ENCODE peak calls at places on chromosomes 7 and 10, in four cellular contexts. R is spleen, Q is renal cortical epithelial cell, Y is iris pigment epithelial cell. U is an unnamed sample.

GRCh38 chr7:144606231-144606630 is 202.7 kb upstream of the NOBOX start:
- DNase-seq in Q (no peak), Y (peak), R (no peak), U (no peak)

GRCh38 chr7:73778801-73779389 is 8.8 kb upstream of the CLDN3 start:
- DNase-seq in Q (no peak), Y (no peak), R (no peak), U (no peak)

GRCh38 chr7:1099154-1099542 is 11.2 kb downstream of the GPER1 start:
- DNase-seq in R (peak), Q (no peak), Y (no peak), U (no peak)

GRCh38 chr10:65565246-65565645 is 1360.6 kb upstream of the LRRTM3 start:
- DNase-seq in Q (no peak), R (no peak), Y (no peak), U (no peak)

GRCh38 chr7:90180011-90180585 is 25.8 kb downstream of the STEAP1 start:
- DNase-seq in Q (peak), Y (peak), R (no peak), U (no peak)

GRCh38 chr10:86186633-86187032 is 180.0 kb downstream of the GRID1 start:
- DNase-seq in Q (no peak), Y (no peak), R (no peak), U (no peak)

GRCh38 chr10:132645630-132646442 is 108.2 kb downstream of the INPP5A start:
- DNase-seq in Q (no peak), Y (no peak), R (peak), U (no peak)

GRCh38 chr7:13017325-13017853 is 330.0 kb downstream of the ARL4A start:
- DNase-seq in R (no peak), Y (peak), Q (peak), U (no peak)

GRCh38 chr10:113023017-113023416 is 73.0 kb downstream of the TCF7L2 start:
- DNase-seq in R (no peak), Y (no peak), Q (no peak), U (no peak)

GRCh38 chr7:101159696-101160674 is 5.4 kb downstream of the VGF start:
- DNase-seq in R (no peak), Q (no peak), Y (peak), U (no peak)